ENCODE peak calls at places on chromosome 7, in four cellular contexts. One of them, this sample, is unnamed.

GRCh38 chr7:77368974-77369373 is 47.2 kb downstream of the GSAP start:
- DNase-seq in naive thymus-derived CD4-positive, alpha-beta T cell: no peak
- DNase-seq in CD8-positive, alpha-beta memory T cell: no peak
- DNase-seq in CD4-positive, CD25-positive, alpha-beta regulatory T cell: no peak
- DNase-seq in this sample: no peak

GRCh38 chr7:27459729-27460048 is 203.0 kb downstream of the HIBADH start:
- DNase-seq in naive thymus-derived CD4-positive, alpha-beta T cell: no peak
- DNase-seq in CD8-positive, alpha-beta memory T cell: no peak
- DNase-seq in CD4-positive, CD25-positive, alpha-beta regulatory T cell: no peak
- DNase-seq in this sample: no peak

GRCh38 chr7:49112647-49113046 is 188.3 kb downstream of the CDC14C start:
- DNase-seq in naive thymus-derived CD4-positive, alpha-beta T cell: no peak
- DNase-seq in CD8-positive, alpha-beta memory T cell: no peak
- DNase-seq in CD4-positive, CD25-positive, alpha-beta regulatory T cell: no peak
- DNase-seq in this sample: no peak

GRCh38 chr7:30470163-30470770 is 8.3 kb downstream of the NOD1 start:
- DNase-seq in naive thymus-derived CD4-positive, alpha-beta T cell: no peak
- DNase-seq in CD8-positive, alpha-beta memory T cell: no peak
- DNase-seq in CD4-positive, CD25-positive, alpha-beta regulatory T cell: no peak
- DNase-seq in this sample: no peak

GRCh38 chr7:84837405-84837804 is 349.5 kb downstream of the SEMA3D start:
- DNase-seq in naive thymus-derived CD4-positive, alpha-beta T cell: no peak
- DNase-seq in CD8-positive, alpha-beta memory T cell: no peak
- DNase-seq in CD4-positive, CD25-positive, alpha-beta regulatory T cell: no peak
- DNase-seq in this sample: no peak

GRCh38 chr7:142956951-142957623 is 5.1 kb downstream of the KEL start:
- DNase-seq in naive thymus-derived CD4-positive, alpha-beta T cell: no peak
- DNase-seq in CD8-positive, alpha-beta memory T cell: no peak
- DNase-seq in CD4-positive, CD25-positive, alpha-beta regulatory T cell: peak; percentile 4
- DNase-seq in this sample: no peak

GRCh38 chr7:124085168-124085567 is 52.3 kb upstream of the TMEM229A start:
- DNase-seq in naive thymus-derived CD4-positive, alpha-beta T cell: no peak
- DNase-seq in CD8-positive, alpha-beta memory T cell: no peak
- DNase-seq in CD4-positive, CD25-positive, alpha-beta regulatory T cell: no peak
- DNase-seq in this sample: no peak

GRCh38 chr7:140607441-140607989 is 33.1 kb downstream of the DENND2A start:
- DNase-seq in naive thymus-derived CD4-positive, alpha-beta T cell: no peak
- DNase-seq in CD8-positive, alpha-beta memory T cell: no peak
- DNase-seq in CD4-positive, CD25-positive, alpha-beta regulatory T cell: no peak
- DNase-seq in this sample: peak; percentile 76

GRCh38 chr7:12629816-12630614 is 57.4 kb upstream of the ARL4A start:
- DNase-seq in naive thymus-derived CD4-positive, alpha-beta T cell: no peak
- DNase-seq in CD8-positive, alpha-beta memory T cell: no peak
- DNase-seq in CD4-positive, CD25-positive, alpha-beta regulatory T cell: no peak
- DNase-seq in this sample: no peak

GRCh38 chr7:18873674-18874341 is 243.6 kb downstream of the TWIST1 start:
- DNase-seq in naive thymus-derived CD4-positive, alpha-beta T cell: no peak
- DNase-seq in CD8-positive, alpha-beta memory T cell: no peak
- DNase-seq in CD4-positive, CD25-positive, alpha-beta regulatory T cell: no peak
- DNase-seq in this sample: no peak

GRCh38 chr7:52472006-52472405 is 563.4 kb upstream of the POM121L12 start:
- DNase-seq in naive thymus-derived CD4-positive, alpha-beta T cell: no peak
- DNase-seq in CD8-positive, alpha-beta memory T cell: no peak
- DNase-seq in CD4-positive, CD25-positive, alpha-beta regulatory T cell: no peak
- DNase-seq in this sample: no peak

GRCh38 chr7:74174606-74175082 is 488 bp downstream of the EIF4H start:
- DNase-seq in naive thymus-derived CD4-positive, alpha-beta T cell: no peak
- DNase-seq in CD8-positive, alpha-beta memory T cell: no peak
- DNase-seq in CD4-positive, CD25-positive, alpha-beta regulatory T cell: peak; percentile 54
- DNase-seq in this sample: peak; percentile 71

GRCh38 chr7:14510268-14510667 is 392.3 kb downstream of the DGKB start:
- DNase-seq in naive thymus-derived CD4-positive, alpha-beta T cell: no peak
- DNase-seq in CD8-positive, alpha-beta memory T cell: no peak
- DNase-seq in CD4-positive, CD25-positive, alpha-beta regulatory T cell: no peak
- DNase-seq in this sample: no peak

GRCh38 chr7:82234457-82235049 is 209.0 kb downstream of the CACNA2D1 start:
- DNase-seq in naive thymus-derived CD4-positive, alpha-beta T cell: no peak
- DNase-seq in CD8-positive, alpha-beta memory T cell: no peak
- DNase-seq in CD4-positive, CD25-positive, alpha-beta regulatory T cell: peak; percentile 16
- DNase-seq in this sample: no peak

GRCh38 chr7:87874066-87874465 is 2.1 kb downstream of the SLC25A40 start:
- DNase-seq in naive thymus-derived CD4-positive, alpha-beta T cell: no peak
- DNase-seq in CD8-positive, alpha-beta memory T cell: no peak
- DNase-seq in CD4-positive, CD25-positive, alpha-beta regulatory T cell: peak; percentile 15
- DNase-seq in this sample: no peak

GRCh38 chr7:112252141-112252540 is 45.6 kb downstream of the ZNF277 start:
- DNase-seq in naive thymus-derived CD4-positive, alpha-beta T cell: no peak
- DNase-seq in CD8-positive, alpha-beta memory T cell: no peak
- DNase-seq in CD4-positive, CD25-positive, alpha-beta regulatory T cell: no peak
- DNase-seq in this sample: no peak

GRCh38 chr7:45609180-45609579 is 35.0 kb downstream of the ADCY1 start:
- DNase-seq in naive thymus-derived CD4-positive, alpha-beta T cell: no peak
- DNase-seq in CD8-positive, alpha-beta memory T cell: no peak
- DNase-seq in CD4-positive, CD25-positive, alpha-beta regulatory T cell: no peak
- DNase-seq in this sample: peak; percentile 51

GRCh38 chr7:147071536-147071935 is 954.9 kb downstream of the CNTNAP2 start:
- DNase-seq in naive thymus-derived CD4-positive, alpha-beta T cell: no peak
- DNase-seq in CD8-positive, alpha-beta memory T cell: no peak
- DNase-seq in CD4-positive, CD25-positive, alpha-beta regulatory T cell: no peak
- DNase-seq in this sample: no peak

GRCh38 chr7:80827238-80827633 is 91.6 kb downstream of the SEMA3C start:
- DNase-seq in naive thymus-derived CD4-positive, alpha-beta T cell: no peak
- DNase-seq in CD8-positive, alpha-beta memory T cell: no peak
- DNase-seq in CD4-positive, CD25-positive, alpha-beta regulatory T cell: no peak
- DNase-seq in this sample: no peak

GRCh38 chr7:112129655-112130323 is 76.4 kb downstream of the DOCK4 start:
- DNase-seq in naive thymus-derived CD4-positive, alpha-beta T cell: no peak
- DNase-seq in CD8-positive, alpha-beta memory T cell: no peak
- DNase-seq in CD4-positive, CD25-positive, alpha-beta regulatory T cell: no peak
- DNase-seq in this sample: no peak

GRCh38 chr7:34357068-34357467 is 300.9 kb upstream of the NPSR1 start:
- DNase-seq in naive thymus-derived CD4-positive, alpha-beta T cell: no peak
- DNase-seq in CD8-positive, alpha-beta memory T cell: no peak
- DNase-seq in CD4-positive, CD25-positive, alpha-beta regulatory T cell: no peak
- DNase-seq in this sample: no peak

GRCh38 chr7:96093435-96093834 is 228.5 kb downstream of the SLC25A13 start:
- DNase-seq in naive thymus-derived CD4-positive, alpha-beta T cell: no peak
- DNase-seq in CD8-positive, alpha-beta memory T cell: no peak
- DNase-seq in CD4-positive, CD25-positive, alpha-beta regulatory T cell: no peak
- DNase-seq in this sample: no peak

GRCh38 chr7:137953043-137953691 is 48.7 kb downstream of the CREB3L2 start:
- DNase-seq in naive thymus-derived CD4-positive, alpha-beta T cell: no peak
- DNase-seq in CD8-positive, alpha-beta memory T cell: no peak
- DNase-seq in CD4-positive, CD25-positive, alpha-beta regulatory T cell: no peak
- DNase-seq in this sample: no peak

GRCh38 chr7:155521743-155522398 is 24.5 kb downstream of the CNPY1 start:
- DNase-seq in naive thymus-derived CD4-positive, alpha-beta T cell: no peak
- DNase-seq in CD8-positive, alpha-beta memory T cell: no peak
- DNase-seq in CD4-positive, CD25-positive, alpha-beta regulatory T cell: no peak
- DNase-seq in this sample: no peak

GRCh38 chr7:7567898-7568531 is 1.3 kb downstream of the MIOS start:
- DNase-seq in naive thymus-derived CD4-positive, alpha-beta T cell: no peak
- DNase-seq in CD8-positive, alpha-beta memory T cell: no peak
- DNase-seq in CD4-positive, CD25-positive, alpha-beta regulatory T cell: peak; percentile 14
- DNase-seq in this sample: no peak

GRCh38 chr7:50774299-50774698 is 8.4 kb downstream of the GRB10 start:
- DNase-seq in naive thymus-derived CD4-positive, alpha-beta T cell: no peak
- DNase-seq in CD8-positive, alpha-beta memory T cell: no peak
- DNase-seq in CD4-positive, CD25-positive, alpha-beta regulatory T cell: no peak
- DNase-seq in this sample: no peak

GRCh38 chr7:116686812-116687419 is 14.9 kb downstream of the MET start:
- DNase-seq in naive thymus-derived CD4-positive, alpha-beta T cell: no peak
- DNase-seq in CD8-positive, alpha-beta memory T cell: no peak
- DNase-seq in CD4-positive, CD25-positive, alpha-beta regulatory T cell: no peak
- DNase-seq in this sample: no peak

GRCh38 chr7:14635955-14636354 is 266.6 kb downstream of the DGKB start:
- DNase-seq in naive thymus-derived CD4-positive, alpha-beta T cell: no peak
- DNase-seq in CD8-positive, alpha-beta memory T cell: no peak
- DNase-seq in CD4-positive, CD25-positive, alpha-beta regulatory T cell: no peak
- DNase-seq in this sample: no peak

GRCh38 chr7:5636446-5636835 is 145.0 kb downstream of the RNF216 start:
- DNase-seq in naive thymus-derived CD4-positive, alpha-beta T cell: no peak
- DNase-seq in CD8-positive, alpha-beta memory T cell: no peak
- DNase-seq in CD4-positive, CD25-positive, alpha-beta regulatory T cell: no peak
- DNase-seq in this sample: no peak

GRCh38 chr7:83014546-83014945 is 148.1 kb downstream of the PCLO start:
- DNase-seq in naive thymus-derived CD4-positive, alpha-beta T cell: no peak
- DNase-seq in CD8-positive, alpha-beta memory T cell: no peak
- DNase-seq in CD4-positive, CD25-positive, alpha-beta regulatory T cell: no peak
- DNase-seq in this sample: no peak

GRCh38 chr7:113099284-113099919 is 12.8 kb upstream of the GPR85 start:
- DNase-seq in naive thymus-derived CD4-positive, alpha-beta T cell: no peak
- DNase-seq in CD8-positive, alpha-beta memory T cell: no peak
- DNase-seq in CD4-positive, CD25-positive, alpha-beta regulatory T cell: no peak
- DNase-seq in this sample: no peak

GRCh38 chr7:151081170-151082101 is 827 bp upstream of the FASTK start:
- DNase-seq in naive thymus-derived CD4-positive, alpha-beta T cell: no peak
- DNase-seq in CD8-positive, alpha-beta memory T cell: no peak
- DNase-seq in CD4-positive, CD25-positive, alpha-beta regulatory T cell: no peak
- DNase-seq in this sample: no peak
- H3K4me1 ChIP-seq in naive thymus-derived CD4-positive, alpha-beta T cell: peaks cover 47% of the 10 kb centered on the region
- H3K4me1 ChIP-seq in CD8-positive, alpha-beta memory T cell: peaks cover 51% of the 10 kb centered on the region
- H3K4me1 ChIP-seq in CD4-positive, CD25-positive, alpha-beta regulatory T cell: peaks cover 49% of the 10 kb centered on the region
- H3K4me1 ChIP-seq in this sample: no peaks in the 10 kb centered on the region

DNA sequence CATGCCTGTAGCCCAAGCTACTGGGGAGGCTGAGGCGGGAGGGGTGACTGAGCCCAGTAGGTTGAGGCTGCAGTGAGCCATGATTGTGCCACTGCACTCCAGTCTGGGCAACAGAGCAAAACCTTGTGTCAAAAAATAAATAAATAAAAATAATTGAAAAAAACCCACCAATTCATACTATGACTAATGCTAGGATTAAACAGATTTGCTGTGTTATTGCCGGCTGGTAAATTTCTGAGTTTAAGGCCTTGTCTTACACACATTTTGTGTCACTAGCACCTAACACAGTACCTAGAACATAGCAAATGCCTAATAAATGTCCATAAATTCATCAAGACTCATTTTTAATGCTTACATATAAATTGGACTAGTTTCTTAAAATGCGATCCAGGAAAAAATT is 8.7 kb downstream of the ESYT2 start:
- DNase-seq in naive thymus-derived CD4-positive, alpha-beta T cell: no peak
- DNase-seq in CD8-positive, alpha-beta memory T cell: no peak
- DNase-seq in CD4-positive, CD25-positive, alpha-beta regulatory T cell: no peak
- DNase-seq in this sample: no peak
- H3K4me1 ChIP-seq in naive thymus-derived CD4-positive, alpha-beta T cell: peaks cover 82% of the 10 kb centered on the region
- H3K4me1 ChIP-seq in CD8-positive, alpha-beta memory T cell: peaks cover 88% of the 10 kb centered on the region
- H3K4me1 ChIP-seq in CD4-positive, CD25-positive, alpha-beta regulatory T cell: peaks cover 100% of the 10 kb centered on the region
- H3K4me1 ChIP-seq in this sample: peaks cover 7% of the 10 kb centered on the region

GRCh38 chr7:47572101-47572460 is 9.8 kb downstream of the TNS3 start:
- DNase-seq in naive thymus-derived CD4-positive, alpha-beta T cell: no peak
- DNase-seq in CD8-positive, alpha-beta memory T cell: no peak
- DNase-seq in CD4-positive, CD25-positive, alpha-beta regulatory T cell: no peak
- DNase-seq in this sample: no peak

GRCh38 chr7:47572939-47573757 is 8.8 kb downstream of the TNS3 start:
- DNase-seq in naive thymus-derived CD4-positive, alpha-beta T cell: no peak
- DNase-seq in CD8-positive, alpha-beta memory T cell: no peak
- DNase-seq in CD4-positive, CD25-positive, alpha-beta regulatory T cell: no peak
- DNase-seq in this sample: no peak

GRCh38 chr7:47571355-47572100 is 10.4 kb downstream of the TNS3 start:
- DNase-seq in naive thymus-derived CD4-positive, alpha-beta T cell: no peak
- DNase-seq in CD8-positive, alpha-beta memory T cell: no peak
- DNase-seq in CD4-positive, CD25-positive, alpha-beta regulatory T cell: no peak
- DNase-seq in this sample: peak; percentile 91

GRCh38 chr7:47568569-47568968 is 13.3 kb downstream of the TNS3 start:
- DNase-seq in naive thymus-derived CD4-positive, alpha-beta T cell: no peak
- DNase-seq in CD8-positive, alpha-beta memory T cell: no peak
- DNase-seq in CD4-positive, CD25-positive, alpha-beta regulatory T cell: no peak
- DNase-seq in this sample: no peak

DNA sequence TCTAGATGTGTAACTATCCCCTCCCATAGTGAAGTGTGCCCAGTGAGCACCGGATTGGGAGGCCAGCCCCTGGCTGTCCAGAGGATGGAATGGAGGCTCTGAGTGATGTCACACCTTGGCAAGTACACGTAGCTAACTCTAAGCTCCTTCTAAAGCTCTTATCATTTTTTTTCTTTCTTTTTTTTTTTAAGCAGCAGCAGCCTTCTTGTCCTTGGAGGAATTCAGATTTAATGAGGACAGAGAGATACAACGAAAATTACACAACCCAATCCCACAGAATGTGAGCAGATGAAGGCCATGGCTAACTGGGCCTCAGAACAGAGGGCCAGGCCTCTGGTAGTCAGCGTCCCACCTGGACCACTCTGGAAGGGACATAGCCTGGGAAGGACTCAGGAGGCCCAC is 11.3 kb downstream of the TNS3 start:
- DNase-seq in naive thymus-derived CD4-positive, alpha-beta T cell: no peak
- DNase-seq in CD8-positive, alpha-beta memory T cell: no peak
- DNase-seq in CD4-positive, CD25-positive, alpha-beta regulatory T cell: no peak
- DNase-seq in this sample: no peak
- H3K4me1 ChIP-seq in naive thymus-derived CD4-positive, alpha-beta T cell: no peaks in the 10 kb centered on the region
- H3K4me1 ChIP-seq in CD8-positive, alpha-beta memory T cell: no peaks in the 10 kb centered on the region
- H3K4me1 ChIP-seq in CD4-positive, CD25-positive, alpha-beta regulatory T cell: no peaks in the 10 kb centered on the region
- H3K4me1 ChIP-seq in this sample: no peaks in the 10 kb centered on the region

DNA sequence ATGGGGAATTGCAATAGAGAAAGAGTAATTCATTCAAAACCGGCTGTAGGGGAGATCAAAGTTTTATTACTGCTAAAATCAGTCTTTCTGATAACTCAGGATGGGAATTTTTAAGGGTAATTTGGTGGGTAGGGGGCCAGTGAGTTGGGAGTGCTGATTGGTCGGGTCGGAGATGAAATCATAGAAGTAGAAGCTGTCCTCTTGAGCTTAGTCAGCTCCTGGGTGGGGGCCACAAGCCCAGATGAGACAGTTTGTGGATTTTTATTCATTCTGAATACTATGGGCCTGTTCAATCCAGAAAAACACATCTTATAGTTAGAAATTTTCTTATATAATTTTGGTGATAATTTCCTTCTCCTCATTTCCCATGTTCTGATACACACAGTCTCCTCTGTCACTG is 25.4 kb downstream of the CALD1 start:
- DNase-seq in naive thymus-derived CD4-positive, alpha-beta T cell: no peak
- DNase-seq in CD8-positive, alpha-beta memory T cell: no peak
- DNase-seq in CD4-positive, CD25-positive, alpha-beta regulatory T cell: no peak
- DNase-seq in this sample: no peak
- H3K4me1 ChIP-seq in naive thymus-derived CD4-positive, alpha-beta T cell: no peaks in the 10 kb centered on the region
- H3K4me1 ChIP-seq in CD8-positive, alpha-beta memory T cell: no peaks in the 10 kb centered on the region
- H3K4me1 ChIP-seq in CD4-positive, CD25-positive, alpha-beta regulatory T cell: no peaks in the 10 kb centered on the region
- H3K4me1 ChIP-seq in this sample: no peaks in the 10 kb centered on the region

GRCh38 chr7:24911213-24911603 is 68.8 kb downstream of the OSBPL3 start:
- DNase-seq in naive thymus-derived CD4-positive, alpha-beta T cell: peak; percentile 44
- DNase-seq in CD8-positive, alpha-beta memory T cell: peak; percentile 51
- DNase-seq in CD4-positive, CD25-positive, alpha-beta regulatory T cell: peak; percentile 92
- DNase-seq in this sample: no peak
- H3K4me1 ChIP-seq in naive thymus-derived CD4-positive, alpha-beta T cell: peaks cover 46% of the 10 kb centered on the region
- H3K4me1 ChIP-seq in CD8-positive, alpha-beta memory T cell: peaks cover 76% of the 10 kb centered on the region
- H3K4me1 ChIP-seq in CD4-positive, CD25-positive, alpha-beta regulatory T cell: peaks cover 72% of the 10 kb centered on the region
- H3K4me1 ChIP-seq in this sample: no peaks in the 10 kb centered on the region

DNA sequence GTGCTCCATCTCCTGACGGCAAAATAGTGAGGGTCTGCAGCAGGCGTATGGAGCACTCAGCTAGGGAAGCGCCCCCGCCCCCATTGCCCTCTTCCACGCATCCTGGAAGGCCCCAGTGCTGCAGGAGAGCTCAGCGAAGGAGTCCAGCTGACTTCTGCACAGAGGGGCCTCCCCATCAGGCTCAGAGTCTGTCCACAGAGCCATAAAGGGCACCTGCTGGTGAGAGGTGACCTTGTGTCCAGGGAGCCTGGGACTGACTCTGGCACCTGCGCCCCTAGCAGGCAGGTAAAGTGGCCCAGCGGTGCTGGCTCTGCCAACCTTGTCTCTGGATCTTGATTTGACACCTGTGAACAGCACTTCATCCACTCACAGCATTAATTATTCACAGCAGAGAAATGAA is 59.7 kb downstream of the VOPP1 start:
- DNase-seq in naive thymus-derived CD4-positive, alpha-beta T cell: no peak
- DNase-seq in CD8-positive, alpha-beta memory T cell: no peak
- DNase-seq in CD4-positive, CD25-positive, alpha-beta regulatory T cell: no peak
- DNase-seq in this sample: no peak
- H3K4me1 ChIP-seq in naive thymus-derived CD4-positive, alpha-beta T cell: no peaks in the 10 kb centered on the region
- H3K4me1 ChIP-seq in CD8-positive, alpha-beta memory T cell: peaks cover 5% of the 10 kb centered on the region
- H3K4me1 ChIP-seq in CD4-positive, CD25-positive, alpha-beta regulatory T cell: peaks cover 35% of the 10 kb centered on the region
- H3K4me1 ChIP-seq in this sample: no peaks in the 10 kb centered on the region

This sample was measured in aorta.